ENCODE peak calls at places on chromosomes 3 and 15, in nine cellular contexts. F, V, U, C, T, S, J, N and D are unnamed samples.

GRCh38 chr15:50798684-50799083 is 33.2 kb upstream of the SPPL2A start:
- DNase-seq in F (no peak), T (no peak), C (no peak), N (peak; percentile 66), U (no peak), J (no peak), S (no peak), V (no peak), D (no peak)

GRCh38 chr3:197376735-197377555 is 78.5 kb upstream of the DLG1 start:
- DNase-seq in S (no peak), U (no peak), V (no peak), C (no peak), J (no peak), T (no peak), F (peak; percentile 36), N (no peak), D (no peak)

GRCh38 chr3:42705039-42705767 is 2.6 kb upstream of the HHATL start:
- DNase-seq in U (no peak), J (no peak), S (no peak), N (no peak), C (no peak), F (peak; percentile 75), V (no peak), T (no peak), D (no peak)

GRCh38 chr3:59451041-59451763 is 401.4 kb upstream of the CFAP20DC start:
- DNase-seq in S (peak; percentile 30), V (peak; percentile 2), U (peak; percentile 70), T (peak; percentile 12), F (no peak), C (no peak), N (no peak), J (no peak), D (no peak)

GRCh38 chr3:133512416-133513089 is 60.9 kb upstream of the CDV3 start:
- DNase-seq in F (no peak), V (no peak), S (no peak), N (no peak), J (no peak), C (no peak), U (no peak), T (no peak), D (no peak)

GRCh38 chr3:87733671-87734367 is 325.0 kb downstream of the CGGBP1 start:
- DNase-seq in U (no peak), T (no peak), C (no peak), F (no peak), N (no peak), J (no peak), S (no peak), V (no peak), D (no peak)

GRCh38 chr3:40770046-40770445 is 245.3 kb downstream of the ZNF621 start:
- DNase-seq in F (no peak), V (no peak), U (no peak), N (no peak), T (no peak), S (no peak), J (no peak), C (no peak), D (no peak)

GRCh38 chr3:71195492-71195891 is 388.0 kb downstream of the FOXP1 start:
- DNase-seq in C (peak; percentile 27), T (no peak), J (peak; percentile 31), S (no peak), N (peak; percentile 79), V (no peak), F (no peak), U (no peak), D (no peak)

GRCh38 chr15:99603828-99604227 is 38.0 kb downstream of the MEF2A start:
- DNase-seq in T (no peak), N (no peak), V (peak; percentile 45), S (no peak), U (no peak), F (no peak), J (no peak), C (no peak), D (no peak)

GRCh38 chr15:81176291-81176893 is 20.3 kb upstream of the IL16 start:
- DNase-seq in J (no peak), T (no peak), U (no peak), N (no peak), S (no peak), V (peak; percentile 68), F (peak; percentile 88), C (no peak), D (no peak)

GRCh38 chr15:49815937-49816336 is 195.1 kb downstream of the DTWD1 start:
- DNase-seq in T (no peak), C (no peak), S (no peak), J (peak; percentile 63), U (no peak), F (no peak), V (peak; percentile 83), N (peak; percentile 98), D (no peak)

GRCh38 chr15:33149919-33150318 is 44.6 kb downstream of the FMN1 start:
- DNase-seq in C (no peak), S (no peak), V (peak; percentile 18), U (no peak), T (no peak), F (no peak), J (no peak), N (peak; percentile 82), D (no peak)

GRCh38 chr15:52445553-52445952 is 83.1 kb downstream of the MYO5A start:
- DNase-seq in F (no peak), T (no peak), U (no peak), C (no peak), J (no peak), V (no peak), N (no peak), S (no peak), D (no peak)

GRCh38 chr15:99486371-99487336 is 79.1 kb upstream of the MEF2A start:
- DNase-seq in F (peak; percentile 93), U (no peak), N (no peak), T (no peak), V (peak; percentile 92), J (peak; percentile 59), S (no peak), C (peak; percentile 56), D (no peak)

GRCh38 chr3:136120373-136121348 is 75.5 kb downstream of the MSL2 start:
- DNase-seq in T (no peak), N (peak; percentile 29), S (no peak), J (no peak), V (peak; percentile 22), U (no peak), C (no peak), F (no peak), D (no peak)